ENCODE peak calls at places on chromosomes 1 and 21, in four cellular contexts. One of them, this sample, is unnamed.

GRCh38 chr1:173646656-173647055 is 11.5 kb downstream of the TEX50 start:
- DNase-seq in K562: no peak
- DNase-seq in HepG2: no peak
- DNase-seq in GM12878: no peak
- DNase-seq in this sample: no peak

GRCh38 chr1:240499012-240499411 is 112.9 kb downstream of the GREM2 start:
- DNase-seq in K562: peak; percentile 41
- DNase-seq in HepG2: no peak
- DNase-seq in GM12878: no peak
- DNase-seq in this sample: no peak

GRCh38 chr1:218369688-218370511 is 24.8 kb downstream of the TGFB2 start:
- DNase-seq in K562: no peak
- DNase-seq in HepG2: no peak
- DNase-seq in GM12878: no peak
- DNase-seq in this sample: no peak

GRCh38 chr1:14997646-14998276 is 155.8 kb upstream of the TMEM51 start:
- DNase-seq in K562: no peak
- DNase-seq in HepG2: no peak
- DNase-seq in GM12878: no peak
- DNase-seq in this sample: no peak

GRCh38 chr1:184813528-184814089 is 59.0 kb upstream of the EDEM3 start:
- DNase-seq in K562: peak; percentile 9
- DNase-seq in HepG2: no peak
- DNase-seq in GM12878: no peak
- DNase-seq in this sample: no peak

GRCh38 chr1:45010855-45011811 is at the start of gene HECTD3:
- DNase-seq in K562: peak; percentile 95
- DNase-seq in HepG2: peak; percentile 77
- DNase-seq in GM12878: peak; percentile 56
- DNase-seq in this sample: peak; percentile 74

GRCh38 chr1:152444045-152444444 is 30.0 kb upstream of the CRNN start:
- DNase-seq in K562: no peak
- DNase-seq in HepG2: no peak
- DNase-seq in GM12878: no peak
- DNase-seq in this sample: no peak

GRCh38 chr21:44444286-44444931 is 10.9 kb upstream of the LRRC3 start:
- DNase-seq in K562: peak; percentile 28
- DNase-seq in HepG2: peak; percentile 66
- DNase-seq in GM12878: no peak
- DNase-seq in this sample: peak; percentile 71

GRCh38 chr1:93304716-93305138 is 41.0 kb upstream of the DR1 start:
- DNase-seq in K562: peak; percentile 67
- DNase-seq in HepG2: peak; percentile 65
- DNase-seq in GM12878: peak; percentile 12
- DNase-seq in this sample: peak; percentile 68

GRCh38 chr21:38671716-38672115 is 134.0 kb upstream of the ETS2 start:
- DNase-seq in K562: no peak
- DNase-seq in HepG2: no peak
- DNase-seq in GM12878: no peak
- DNase-seq in this sample: no peak

GRCh38 chr1:9298282-9298681 is 5.6 kb downstream of the SPSB1 start:
- DNase-seq in K562: no peak
- DNase-seq in HepG2: no peak
- DNase-seq in GM12878: no peak
- DNase-seq in this sample: no peak

GRCh38 chr1:157776971-157777386 is at the start of gene FCRL2:
- DNase-seq in K562: no peak
- DNase-seq in HepG2: no peak
- DNase-seq in GM12878: peak; percentile 30
- DNase-seq in this sample: no peak

GRCh38 chr1:2084306-2084705 is 34.1 kb downstream of the PRKCZ start:
- DNase-seq in K562: no peak
- DNase-seq in HepG2: no peak
- DNase-seq in GM12878: no peak
- DNase-seq in this sample: no peak

GRCh38 chr1:93244298-93245069 is 64.0 kb downstream of the CCDC18 start:
- DNase-seq in K562: no peak
- DNase-seq in HepG2: no peak
- DNase-seq in GM12878: no peak
- DNase-seq in this sample: no peak

GRCh38 chr1:90761781-90762589 is 44.9 kb upstream of the BARHL2 start:
- DNase-seq in K562: no peak
- DNase-seq in HepG2: no peak
- DNase-seq in GM12878: no peak
- DNase-seq in this sample: no peak

GRCh38 chr1:156859523-156860112 is 701 bp upstream of the INSRR start:
- DNase-seq in K562: no peak
- DNase-seq in HepG2: no peak
- DNase-seq in GM12878: no peak
- DNase-seq in this sample: no peak

GRCh38 chr1:84855168-84855567 is 37.8 kb downstream of the LPAR3 start:
- DNase-seq in K562: no peak
- DNase-seq in HepG2: no peak
- DNase-seq in GM12878: no peak
- DNase-seq in this sample: no peak

GRCh38 chr1:226181996-226182714 is 4.4 kb downstream of the ACBD3 start:
- DNase-seq in K562: peak; percentile 79
- DNase-seq in HepG2: peak; percentile 37
- DNase-seq in GM12878: no peak
- DNase-seq in this sample: peak; percentile 39

GRCh38 chr1:36924282-36924791 is 110.0 kb downstream of the GRIK3 start:
- DNase-seq in K562: peak; percentile 74
- DNase-seq in HepG2: peak; percentile 18
- DNase-seq in GM12878: no peak
- DNase-seq in this sample: peak; percentile 63

GRCh38 chr1:182380199-182380598 is 11.4 kb downstream of the GLUL start:
- DNase-seq in K562: no peak
- DNase-seq in HepG2: no peak
- DNase-seq in GM12878: no peak
- DNase-seq in this sample: no peak

GRCh38 chr1:203462878-203463277 is 12.7 kb upstream of the PRELP start:
- DNase-seq in K562: no peak
- DNase-seq in HepG2: no peak
- DNase-seq in GM12878: no peak
- DNase-seq in this sample: no peak

GRCh38 chr21:44763050-44763378 is 38.6 kb downstream of the UBE2G2 start:
- DNase-seq in K562: no peak
- DNase-seq in HepG2: no peak
- DNase-seq in GM12878: no peak
- DNase-seq in this sample: no peak

GRCh38 chr1:171730052-171730451 is 11.8 kb downstream of the VAMP4 start:
- DNase-seq in K562: no peak
- DNase-seq in HepG2: no peak
- DNase-seq in GM12878: no peak
- DNase-seq in this sample: no peak

GRCh38 chr1:2408859-2409276 is 3.5 kb downstream of the PEX10 start:
- DNase-seq in K562: no peak
- DNase-seq in HepG2: no peak
- DNase-seq in GM12878: no peak
- DNase-seq in this sample: no peak

GRCh38 chr1:75745276-75745675 is 20.8 kb downstream of the ACADM start:
- DNase-seq in K562: no peak
- DNase-seq in HepG2: no peak
- DNase-seq in GM12878: no peak
- DNase-seq in this sample: no peak

GRCh38 chr1:104855550-104855949 is 1105.9 kb downstream of the AMY1C start:
- DNase-seq in K562: no peak
- DNase-seq in HepG2: no peak
- DNase-seq in GM12878: no peak
- DNase-seq in this sample: no peak

GRCh38 chr1:170669586-170670332 is 5.8 kb downstream of the PRRX1 start:
- DNase-seq in K562: no peak
- DNase-seq in HepG2: no peak
- DNase-seq in GM12878: no peak
- DNase-seq in this sample: no peak

GRCh38 chr1:180150982-180151381 is 3.7 kb upstream of the QSOX1 start:
- DNase-seq in K562: no peak
- DNase-seq in HepG2: no peak
- DNase-seq in GM12878: no peak
- DNase-seq in this sample: no peak

GRCh38 chr1:203299180-203299579 is 6.1 kb upstream of the BTG2 start:
- DNase-seq in K562: no peak
- DNase-seq in HepG2: no peak
- DNase-seq in GM12878: no peak
- DNase-seq in this sample: no peak

GRCh38 chr1:90614872-90615271 is 102.2 kb downstream of the BARHL2 start:
- DNase-seq in K562: no peak
- DNase-seq in HepG2: no peak
- DNase-seq in GM12878: no peak
- DNase-seq in this sample: peak; percentile 37

GRCh38 chr1:246503341-246503740 is 3.7 kb downstream of the SMYD3 start:
- DNase-seq in K562: no peak
- DNase-seq in HepG2: no peak
- DNase-seq in GM12878: no peak
- DNase-seq in this sample: no peak
- TF ChIP-seq TARDBP in K562: no peak
- TF ChIP-seq TARDBP in HepG2: no peak
- TF ChIP-seq TARDBP in GM12878: no peak
- TF ChIP-seq TARDBP in this sample: no peak

GRCh38 chr1:230107941-230108340 is 40.9 kb downstream of the GALNT2 start:
- DNase-seq in K562: no peak
- DNase-seq in HepG2: no peak
- DNase-seq in GM12878: no peak
- DNase-seq in this sample: no peak
- TF ChIP-seq FOXK2 in K562: no peak
- TF ChIP-seq FOXK2 in HepG2: no peak
- TF ChIP-seq FOXK2 in GM12878: no peak
- TF ChIP-seq FOXK2 in this sample: no peak

GRCh38 chr1:55211456-55211855 is 3.7 kb downstream of the USP24 start:
- DNase-seq in K562: no peak
- DNase-seq in HepG2: peak; percentile 35
- DNase-seq in GM12878: no peak
- DNase-seq in this sample: no peak

GRCh38 chr1:55213029-55213884 is 1.9 kb downstream of the USP24 start:
- DNase-seq in K562: peak; percentile 63
- DNase-seq in HepG2: no peak
- DNase-seq in GM12878: no peak
- DNase-seq in this sample: peak; percentile 51

GRCh38 chr1:55213885-55214213 is 1.3 kb downstream of the USP24 start:
- DNase-seq in K562: no peak
- DNase-seq in HepG2: no peak
- DNase-seq in GM12878: no peak
- DNase-seq in this sample: no peak

GRCh38 chr1:55211909-55212308 is 3.3 kb downstream of the USP24 start:
- DNase-seq in K562: peak; percentile 62
- DNase-seq in HepG2: no peak
- DNase-seq in GM12878: no peak
- DNase-seq in this sample: no peak

GRCh38 chr1:55212349-55213028 is 2.7 kb downstream of the USP24 start:
- DNase-seq in K562: no peak
- DNase-seq in HepG2: no peak
- DNase-seq in GM12878: no peak
- DNase-seq in this sample: no peak
- TF ChIP-seq TARDBP in K562: no peak
- TF ChIP-seq TARDBP in HepG2: no peak
- TF ChIP-seq TARDBP in GM12878: no peak
- TF ChIP-seq TARDBP in this sample: no peak

DNA sequence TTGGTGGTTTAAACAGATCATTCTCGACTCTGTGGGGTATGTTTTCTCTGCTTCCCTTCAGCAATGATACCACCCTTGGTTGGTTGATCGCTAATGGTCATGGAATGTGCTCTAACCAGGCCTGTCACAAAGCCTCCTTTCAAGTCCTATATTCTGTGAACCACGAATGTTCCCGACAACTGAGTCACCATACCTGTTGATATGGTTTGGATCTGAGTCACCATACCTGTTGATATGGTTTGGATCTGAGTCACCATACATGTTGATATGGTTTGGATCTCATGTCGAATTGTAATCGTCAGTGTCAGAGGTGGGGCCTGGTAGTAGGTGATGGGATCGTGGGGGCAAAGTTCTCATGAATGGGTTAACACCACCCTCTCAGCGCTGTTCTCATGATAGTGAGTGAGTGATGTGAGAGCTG is 10.2 kb upstream of the CAMK2N1 start:
- DNase-seq in K562: no peak
- DNase-seq in HepG2: peak; percentile 65
- DNase-seq in GM12878: no peak
- DNase-seq in this sample: no peak
- TF ChIP-seq FOXK2 in K562: no peak
- TF ChIP-seq FOXK2 in HepG2: no peak
- TF ChIP-seq FOXK2 in GM12878: no peak
- TF ChIP-seq FOXK2 in this sample: no peak

DNA sequence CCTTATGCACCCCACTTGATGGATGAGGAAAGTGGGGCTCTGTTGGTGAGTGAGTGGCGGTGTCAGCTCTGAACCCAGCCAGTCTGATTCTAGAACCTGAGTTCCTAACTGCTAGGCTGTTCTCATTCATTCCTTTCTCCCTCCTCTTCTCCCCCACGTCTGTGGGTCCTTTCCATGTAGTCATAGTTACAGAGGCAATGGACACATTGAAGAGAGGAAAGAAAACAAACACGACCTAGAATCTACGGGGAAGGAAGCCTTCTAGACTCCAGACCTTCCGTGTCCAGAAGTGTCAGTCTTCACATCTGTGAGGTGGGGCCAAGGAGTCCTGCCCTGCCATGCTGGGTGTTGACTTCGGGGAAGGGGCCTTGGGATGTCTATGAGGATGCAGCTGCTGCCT is 115.8 kb upstream of the WNT4 start:
- DNase-seq in K562: no peak
- DNase-seq in HepG2: no peak
- DNase-seq in GM12878: no peak
- DNase-seq in this sample: no peak
- TF ChIP-seq TARDBP in K562: no peak
- TF ChIP-seq TARDBP in HepG2: no peak
- TF ChIP-seq TARDBP in GM12878: no peak
- TF ChIP-seq TARDBP in this sample: no peak